ENCODE peak calls at places on chromosomes 13 and 19, in nine cellular contexts. One of them, this sample, is unnamed.

GRCh38 chr19:47766670-47767069 is 11.8 kb upstream of the SELENOW start:
- DNase-seq in IMR-90: no peak
- DNase-seq in vagina: no peak
- DNase-seq in esophagus squamous epithelium: no peak
- DNase-seq in transverse colon: no peak
- DNase-seq in AG04449: no peak
- DNase-seq in K562: no peak
- DNase-seq in ascending aorta: no peak
- DNase-seq in T-cell: no peak
- DNase-seq in this sample: no peak

GRCh38 chr13:45349438-45349837 is 8.5 kb upstream of the TPT1 start:
- DNase-seq in IMR-90: peak
- DNase-seq in vagina: no peak
- DNase-seq in esophagus squamous epithelium: no peak
- DNase-seq in transverse colon: no peak
- DNase-seq in AG04449: no peak
- DNase-seq in K562: no peak
- DNase-seq in ascending aorta: no peak
- DNase-seq in T-cell: no peak
- DNase-seq in this sample: no peak

GRCh38 chr13:49620170-49620621 is 8.1 kb upstream of the ARL11 start:
- DNase-seq in IMR-90: no peak
- DNase-seq in vagina: no peak
- DNase-seq in esophagus squamous epithelium: no peak
- DNase-seq in transverse colon: peak
- DNase-seq in AG04449: no peak
- DNase-seq in K562: no peak
- DNase-seq in ascending aorta: no peak
- DNase-seq in T-cell: no peak
- DNase-seq in this sample: no peak

GRCh38 chr13:27628081-27628480 is 6.4 kb downstream of the POLR1D start:
- DNase-seq in IMR-90: no peak
- DNase-seq in vagina: no peak
- DNase-seq in esophagus squamous epithelium: no peak
- DNase-seq in transverse colon: no peak
- DNase-seq in AG04449: no peak
- DNase-seq in K562: no peak
- DNase-seq in ascending aorta: no peak
- DNase-seq in T-cell: no peak
- DNase-seq in this sample: no peak

GRCh38 chr13:75879656-75880055 is 243.5 kb downstream of the LMO7 start:
- DNase-seq in IMR-90: no peak
- DNase-seq in vagina: no peak
- DNase-seq in esophagus squamous epithelium: no peak
- DNase-seq in transverse colon: no peak
- DNase-seq in AG04449: no peak
- DNase-seq in K562: no peak
- DNase-seq in ascending aorta: no peak
- DNase-seq in T-cell: no peak
- DNase-seq in this sample: no peak

GRCh38 chr19:56085571-56086275 is 35.4 kb downstream of the ZNF787 start:
- DNase-seq in IMR-90: peak
- DNase-seq in vagina: no peak
- DNase-seq in esophagus squamous epithelium: no peak
- DNase-seq in transverse colon: no peak
- DNase-seq in AG04449: no peak
- DNase-seq in K562: no peak
- DNase-seq in ascending aorta: no peak
- DNase-seq in T-cell: no peak
- DNase-seq in this sample: no peak

GRCh38 chr13:50936681-50937080 is 27.1 kb downstream of the RNASEH2B start:
- DNase-seq in IMR-90: no peak
- DNase-seq in vagina: no peak
- DNase-seq in esophagus squamous epithelium: no peak
- DNase-seq in transverse colon: no peak
- DNase-seq in AG04449: no peak
- DNase-seq in K562: no peak
- DNase-seq in ascending aorta: no peak
- DNase-seq in T-cell: no peak
- DNase-seq in this sample: no peak

GRCh38 chr13:46909037-46909436 is 12.2 kb upstream of the HTR2A start:
- DNase-seq in IMR-90: no peak
- DNase-seq in vagina: no peak
- DNase-seq in esophagus squamous epithelium: no peak
- DNase-seq in transverse colon: no peak
- DNase-seq in AG04449: no peak
- DNase-seq in K562: no peak
- DNase-seq in ascending aorta: no peak
- DNase-seq in T-cell: no peak
- DNase-seq in this sample: no peak

GRCh38 chr19:12636631-12637030 is 25.9 kb downstream of the ZNF791 start:
- DNase-seq in IMR-90: no peak
- DNase-seq in vagina: no peak
- DNase-seq in esophagus squamous epithelium: no peak
- DNase-seq in transverse colon: no peak
- DNase-seq in AG04449: no peak
- DNase-seq in K562: no peak
- DNase-seq in ascending aorta: no peak
- DNase-seq in T-cell: no peak
- DNase-seq in this sample: no peak

GRCh38 chr13:74062933-74063332 is 71.3 kb downstream of the KLF12 start:
- DNase-seq in IMR-90: peak
- DNase-seq in vagina: no peak
- DNase-seq in esophagus squamous epithelium: no peak
- DNase-seq in transverse colon: peak
- DNase-seq in AG04449: no peak
- DNase-seq in K562: no peak
- DNase-seq in ascending aorta: peak
- DNase-seq in T-cell: no peak
- DNase-seq in this sample: no peak